ENCODE peak calls at places on chromosomes 12 and 14, in five cellular contexts. One of them, this sample, is unnamed.
A peak's percentile ranks its signal among the peaks of the same experiment; 100 is the strongest.

GRCh38 chr12:5043589-5044419 is at the start of gene KCNA5:
- DNase-seq in GM23338: peak; percentile 74
- DNase-seq in kidney: peak; percentile 68
- DNase-seq in GM20000: no peak
- DNase-seq in activated CD4-positive, alpha-beta T cell treated with anti-CD3 and anti-CD28 coated beads for 24 hours: no peak
- DNase-seq in this sample: no peak

GRCh38 chr12:52581481-52581880 is 7.8 kb upstream of the KRT74 start:
- DNase-seq in GM23338: no peak
- DNase-seq in kidney: peak; percentile 78
- DNase-seq in GM20000: no peak
- DNase-seq in activated CD4-positive, alpha-beta T cell treated with anti-CD3 and anti-CD28 coated beads for 24 hours: no peak
- DNase-seq in this sample: peak; percentile 53

GRCh38 chr14:88384653-88385205 is 728 bp upstream of the SPATA7 start:
- DNase-seq in GM23338: no peak
- DNase-seq in kidney: no peak
- DNase-seq in GM20000: no peak
- DNase-seq in activated CD4-positive, alpha-beta T cell treated with anti-CD3 and anti-CD28 coated beads for 24 hours: no peak
- DNase-seq in this sample: no peak

GRCh38 chr12:45762185-45763110 is 32.9 kb downstream of the ARID2 start:
- DNase-seq in GM23338: peak; percentile 60
- DNase-seq in kidney: no peak
- DNase-seq in GM20000: peak; percentile 16
- DNase-seq in activated CD4-positive, alpha-beta T cell treated with anti-CD3 and anti-CD28 coated beads for 24 hours: no peak
- DNase-seq in this sample: peak; percentile 26

GRCh38 chr12:109870648-109871047 is 9.7 kb downstream of the GLTP start:
- DNase-seq in GM23338: no peak
- DNase-seq in kidney: no peak
- DNase-seq in GM20000: no peak
- DNase-seq in activated CD4-positive, alpha-beta T cell treated with anti-CD3 and anti-CD28 coated beads for 24 hours: no peak
- DNase-seq in this sample: no peak

GRCh38 chr14:68986225-68986624 is 7.1 kb upstream of the ACTN1 start:
- DNase-seq in GM23338: no peak
- DNase-seq in kidney: no peak
- DNase-seq in GM20000: no peak
- DNase-seq in activated CD4-positive, alpha-beta T cell treated with anti-CD3 and anti-CD28 coated beads for 24 hours: no peak
- DNase-seq in this sample: no peak

GRCh38 chr14:34971801-34972200 is 11.0 kb upstream of the SRP54 start:
- DNase-seq in GM23338: no peak
- DNase-seq in kidney: no peak
- DNase-seq in GM20000: no peak
- DNase-seq in activated CD4-positive, alpha-beta T cell treated with anti-CD3 and anti-CD28 coated beads for 24 hours: no peak
- DNase-seq in this sample: no peak

GRCh38 chr12:113208041-113208934 is 13.0 kb upstream of the TPCN1 start:
- DNase-seq in GM23338: peak; percentile 30
- DNase-seq in kidney: peak; percentile 81
- DNase-seq in GM20000: peak; percentile 82
- DNase-seq in activated CD4-positive, alpha-beta T cell treated with anti-CD3 and anti-CD28 coated beads for 24 hours: no peak
- DNase-seq in this sample: no peak

GRCh38 chr12:40063424-40063823 is 42.5 kb downstream of the SLC2A13 start:
- DNase-seq in GM23338: no peak
- DNase-seq in kidney: no peak
- DNase-seq in GM20000: no peak
- DNase-seq in activated CD4-positive, alpha-beta T cell treated with anti-CD3 and anti-CD28 coated beads for 24 hours: no peak
- DNase-seq in this sample: no peak

GRCh38 chr12:93938921-93939320 is 209.5 kb upstream of the PLXNC1 start:
- DNase-seq in GM23338: no peak
- DNase-seq in kidney: no peak
- DNase-seq in GM20000: no peak
- DNase-seq in activated CD4-positive, alpha-beta T cell treated with anti-CD3 and anti-CD28 coated beads for 24 hours: no peak
- DNase-seq in this sample: no peak

GRCh38 chr12:72268386-72268785 is 3.8 kb upstream of the TRHDE start:
- DNase-seq in GM23338: no peak
- DNase-seq in kidney: no peak
- DNase-seq in GM20000: no peak
- DNase-seq in activated CD4-positive, alpha-beta T cell treated with anti-CD3 and anti-CD28 coated beads for 24 hours: no peak
- DNase-seq in this sample: no peak

GRCh38 chr12:6958609-6959375 is 7.6 kb downstream of the PTPN6 start:
- DNase-seq in GM23338: no peak
- DNase-seq in kidney: peak; percentile 68
- DNase-seq in GM20000: peak; percentile 78
- DNase-seq in activated CD4-positive, alpha-beta T cell treated with anti-CD3 and anti-CD28 coated beads for 24 hours: no peak
- DNase-seq in this sample: no peak

GRCh38 chr12:90335561-90335960 is 619.4 kb downstream of the CCER1 start:
- DNase-seq in GM23338: no peak
- DNase-seq in kidney: no peak
- DNase-seq in GM20000: no peak
- DNase-seq in activated CD4-positive, alpha-beta T cell treated with anti-CD3 and anti-CD28 coated beads for 24 hours: no peak
- DNase-seq in this sample: no peak

GRCh38 chr12:39440781-39441180 is 2.1 kb downstream of the KIF21A start:
- DNase-seq in GM23338: no peak
- DNase-seq in kidney: no peak
- DNase-seq in GM20000: no peak
- DNase-seq in activated CD4-positive, alpha-beta T cell treated with anti-CD3 and anti-CD28 coated beads for 24 hours: no peak
- DNase-seq in this sample: no peak

GRCh38 chr12:46936042-46936441 is 110.2 kb upstream of the SLC38A4 start:
- DNase-seq in GM23338: no peak
- DNase-seq in kidney: no peak
- DNase-seq in GM20000: no peak
- DNase-seq in activated CD4-positive, alpha-beta T cell treated with anti-CD3 and anti-CD28 coated beads for 24 hours: no peak
- DNase-seq in this sample: no peak

GRCh38 chr12:118866346-118866745 is 115.0 kb upstream of the SRRM4 start:
- DNase-seq in GM23338: peak; percentile 72
- DNase-seq in kidney: no peak
- DNase-seq in GM20000: no peak
- DNase-seq in activated CD4-positive, alpha-beta T cell treated with anti-CD3 and anti-CD28 coated beads for 24 hours: no peak
- DNase-seq in this sample: no peak

GRCh38 chr12:49698619-49699545 is 8.3 kb downstream of the FMNL3 start:
- DNase-seq in GM23338: peak; percentile 96
- DNase-seq in kidney: peak; percentile 75
- DNase-seq in GM20000: peak; percentile 72
- DNase-seq in activated CD4-positive, alpha-beta T cell treated with anti-CD3 and anti-CD28 coated beads for 24 hours: no peak
- DNase-seq in this sample: no peak

GRCh38 chr12:62724285-62724684 is 210.7 kb downstream of the PPM1H start:
- DNase-seq in GM23338: no peak
- DNase-seq in kidney: no peak
- DNase-seq in GM20000: no peak
- DNase-seq in activated CD4-positive, alpha-beta T cell treated with anti-CD3 and anti-CD28 coated beads for 24 hours: no peak
- DNase-seq in this sample: no peak

GRCh38 chr12:34393821-34394150 is 371.5 kb downstream of the ALG10 start:
- DNase-seq in GM23338: no peak
- DNase-seq in kidney: peak; percentile 46
- DNase-seq in GM20000: no peak
- DNase-seq in activated CD4-positive, alpha-beta T cell treated with anti-CD3 and anti-CD28 coated beads for 24 hours: no peak
- DNase-seq in this sample: no peak

GRCh38 chr14:94113908-94114588 is 3.5 kb downstream of the IFI27 start:
- DNase-seq in GM23338: no peak
- DNase-seq in kidney: no peak
- DNase-seq in GM20000: no peak
- DNase-seq in activated CD4-positive, alpha-beta T cell treated with anti-CD3 and anti-CD28 coated beads for 24 hours: no peak
- DNase-seq in this sample: no peak

GRCh38 chr12:26878661-26879119 is 45.7 kb upstream of the ITPR2 start:
- DNase-seq in GM23338: peak; percentile 12
- DNase-seq in kidney: peak; percentile 78
- DNase-seq in GM20000: peak; percentile 39
- DNase-seq in activated CD4-positive, alpha-beta T cell treated with anti-CD3 and anti-CD28 coated beads for 24 hours: no peak
- DNase-seq in this sample: no peak

GRCh38 chr12:51722387-51722786 is 126.1 kb downstream of the FIGNL2 start:
- DNase-seq in GM23338: no peak
- DNase-seq in kidney: no peak
- DNase-seq in GM20000: no peak
- DNase-seq in activated CD4-positive, alpha-beta T cell treated with anti-CD3 and anti-CD28 coated beads for 24 hours: no peak
- DNase-seq in this sample: no peak

GRCh38 chr14:90287791-90288190 is 31.4 kb downstream of the PSMC1 start:
- DNase-seq in GM23338: no peak
- DNase-seq in kidney: no peak
- DNase-seq in GM20000: no peak
- DNase-seq in activated CD4-positive, alpha-beta T cell treated with anti-CD3 and anti-CD28 coated beads for 24 hours: no peak
- DNase-seq in this sample: no peak

This sample was measured in A549.